ENCODE peak calls at places on chromosomes 13 and 19, in four cellular contexts. O, D, C and A are unnamed samples.

GRCh38 chr13:42865703-42866102 is 84.3 kb downstream of the FAM216B start:
- DNase-seq in O (no peak), D (no peak), C (no peak), A (no peak)

GRCh38 chr13:91375119-91375729 is 23.2 kb upstream of the GPC5 start:
- DNase-seq in O (peak), D (no peak), C (no peak), A (no peak)

GRCh38 chr13:72973234-72973633 is 85.6 kb upstream of the KLF5 start:
- DNase-seq in O (no peak), D (no peak), C (no peak), A (no peak)

GRCh38 chr19:51480590-51480989 is 2.3 kb downstream of the CEACAM18 start:
- DNase-seq in O (no peak), D (no peak), C (no peak), A (no peak)

GRCh38 chr19:49772850-49773432 is 6.1 kb downstream of the AP2A1 start:
- DNase-seq in O (peak), D (no peak), C (no peak), A (no peak)

GRCh38 chr19:18044825-18045304 is 36.9 kb downstream of the ARRDC2 start:
- DNase-seq in O (peak), D (peak), C (peak), A (peak)

GRCh38 chr19:9566729-9567128 is 17.6 kb downstream of the ZNF121 start:
- DNase-seq in O (no peak), D (no peak), C (no peak), A (no peak)

GRCh38 chr19:7925171-7925837 is 631 bp downstream of the CTXN1 start:
- DNase-seq in O (peak), D (peak), C (no peak), A (no peak)

GRCh38 chr19:4597975-4598671 is 38.6 kb upstream of the SEMA6B start:
- DNase-seq in O (peak), D (no peak), C (no peak), A (no peak)

GRCh38 chr13:106401081-106401480 is 134.4 kb downstream of the EFNB2 start:
- DNase-seq in O (no peak), D (no peak), C (no peak), A (no peak)

GRCh38 chr13:73210218-73210883 is 151.5 kb downstream of the KLF5 start:
- DNase-seq in O (peak), D (no peak), C (no peak), A (no peak)

GRCh38 chr13:22198656-22199217 is 527.9 kb downstream of the FGF9 start:
- DNase-seq in O (no peak), D (no peak), C (no peak), A (no peak)

GRCh38 chr13:76812971-76813691 is 73.1 kb downstream of the KCTD12 start:
- DNase-seq in O (no peak), D (peak), C (no peak), A (no peak)

GRCh38 chr13:50404769-50405168 is 389.5 kb downstream of the KCNRG start:
- DNase-seq in O (no peak), D (no peak), C (no peak), A (no peak)

GRCh38 chr13:25874064-25874737 is 177.6 kb downstream of the SHISA2 start:
- DNase-seq in O (no peak), D (no peak), C (no peak), A (no peak)

GRCh38 chr19:11693505-11694499 is 44.9 kb downstream of the ZNF823 start:
- DNase-seq in O (peak), D (no peak), C (peak), A (no peak)

GRCh38 chr13:52158629-52159158 is 703 bp downstream of the NEK3 start:
- DNase-seq in O (peak), D (peak), C (no peak), A (no peak)

GRCh38 chr13:113916330-113916815 is 52.5 kb upstream of the GAS6 start:
- DNase-seq in O (peak), D (no peak), C (peak), A (no peak)

GRCh38 chr19:13902993-13903555 is 2.8 kb downstream of the BRME1 start:
- DNase-seq in O (no peak), D (no peak), C (no peak), A (no peak)

GRCh38 chr19:14871619-14872230 is 14.2 kb downstream of the OR7A17 start:
- DNase-seq in O (peak), D (no peak), C (no peak), A (no peak)

GRCh38 chr19:17235618-17236413 is 9.8 kb downstream of the OCEL1 start:
- DNase-seq in O (peak), D (peak), C (peak), A (no peak)

GRCh38 chr19:17755977-17756670 is 4.8 kb downstream of the FCHO1 start:
- DNase-seq in O (peak), D (no peak), C (no peak), A (no peak)

GRCh38 chr19:31570718-31571117 is 221.5 kb upstream of the TSHZ3 start:
- DNase-seq in O (no peak), D (no peak), C (no peak), A (no peak)

GRCh38 chr13:71759506-71760225 is 107.3 kb downstream of the DACH1 start:
- DNase-seq in O (no peak), D (no peak), C (no peak), A (no peak)

GRCh38 chr13:30371649-30372265 is 50.5 kb upstream of the UBE2L5 start:
- DNase-seq in O (peak), D (no peak), C (peak), A (no peak)

GRCh38 chr19:23991170-23991569 is 76.5 kb downstream of the ZNF726 start:
- DNase-seq in O (peak), D (no peak), C (no peak), A (peak)

GRCh38 chr13:100633461-100633860 is 41.1 kb downstream of the TMTC4 start:
- DNase-seq in O (peak), D (no peak), C (peak), A (peak)

GRCh38 chr19:33456076-33456844 is 65.3 kb downstream of the PEPD start:
- DNase-seq in O (no peak), D (no peak), C (no peak), A (no peak)

DNA sequence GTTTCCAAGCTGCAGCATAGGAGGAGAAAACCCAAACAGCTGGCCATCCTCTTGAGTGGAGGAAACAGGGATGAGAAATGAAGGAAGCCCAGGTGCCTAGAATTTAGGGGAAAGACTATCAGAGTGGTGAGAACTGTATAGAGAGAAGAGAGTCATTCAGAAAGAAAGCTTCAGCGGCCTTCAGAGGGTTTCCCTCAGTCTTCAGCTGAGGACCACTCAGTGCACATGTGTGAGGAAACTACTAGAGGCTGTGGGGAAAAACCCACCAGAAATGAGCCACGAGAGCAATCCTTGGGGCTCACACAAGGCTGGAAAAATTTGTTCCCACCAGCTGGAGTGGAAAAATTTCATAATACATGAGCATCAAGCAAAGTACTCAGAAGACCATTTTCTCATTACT is 35.2 kb upstream of the CPB2 start:
- DNase-seq in O (no peak), D (no peak), C (no peak), A (no peak)
- TF ChIP-seq CTCF in O (no peak), D (no peak), C (no peak), A (no peak)

DNA sequence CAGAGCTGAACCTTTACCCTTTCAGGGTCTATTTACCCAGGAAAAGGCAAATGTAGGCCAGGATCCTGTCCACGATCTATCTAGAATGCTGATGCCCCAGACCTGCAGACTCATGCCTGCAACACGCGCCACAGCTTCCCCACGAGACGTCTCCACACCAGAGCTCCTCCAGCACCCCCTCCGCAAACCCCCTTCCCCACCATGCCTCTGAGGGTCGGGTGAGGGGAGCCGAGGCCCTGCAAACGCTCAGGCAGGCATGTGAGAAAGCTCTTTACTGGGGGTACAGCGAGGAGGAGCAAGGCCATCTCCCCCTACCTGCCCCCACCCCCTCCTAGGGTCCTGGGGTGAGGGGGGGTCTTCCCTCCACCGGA is 8.9 kb downstream of the DYRK1B start:
- DNase-seq in O (no peak), D (no peak), C (no peak), A (no peak)
- H3K4me3 ChIP-seq in O (no peak), D (peak), C (no peak), A (no peak)

DNA sequence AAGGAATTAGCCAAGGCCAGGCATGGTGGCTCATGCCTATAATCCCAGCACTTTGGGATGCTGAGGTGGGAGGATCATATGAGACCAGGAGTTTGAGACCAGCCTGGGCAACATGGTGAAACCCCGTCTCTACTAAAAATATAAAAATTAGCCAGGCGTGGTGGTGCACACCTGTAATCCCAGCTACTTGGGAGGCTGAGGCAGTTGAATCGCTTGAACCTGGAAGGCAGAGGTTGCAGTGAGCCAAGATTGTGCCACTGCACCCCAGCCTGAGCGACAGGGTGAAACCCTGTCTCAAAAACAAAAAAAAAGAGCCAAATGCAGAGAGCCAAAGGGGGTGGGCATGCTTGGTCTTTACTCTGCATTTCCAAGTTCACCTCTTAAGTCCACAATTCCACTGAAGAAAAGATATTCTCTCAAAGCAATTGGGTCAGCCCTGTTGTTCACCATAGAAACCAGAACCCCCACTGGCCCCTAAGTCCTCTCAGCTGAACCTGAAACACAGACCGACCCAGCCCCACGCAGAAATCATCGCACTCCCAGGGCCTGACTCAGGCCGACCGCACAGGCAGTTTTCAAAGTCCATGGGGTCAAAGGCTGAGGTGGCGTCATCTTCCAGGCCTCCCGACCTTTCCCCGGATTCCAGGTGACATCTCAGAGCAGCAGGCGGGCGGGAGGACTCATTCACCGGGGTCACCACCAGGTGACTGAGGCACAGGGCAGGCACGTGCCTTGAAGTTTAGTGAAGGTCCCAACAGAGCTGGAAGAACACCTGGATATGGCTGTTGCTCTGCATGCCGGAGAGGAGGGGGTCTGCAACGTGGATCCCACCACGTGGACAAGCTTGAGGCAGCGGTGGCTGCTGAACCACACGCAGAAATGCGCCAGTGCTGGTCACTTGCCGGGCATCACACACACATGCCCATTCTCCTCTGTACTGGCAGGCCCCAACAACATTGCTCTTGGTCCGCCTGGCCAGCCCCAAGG is 33.1 kb downstream of the SLC25A42 start:
- DNase-seq in O (no peak), D (no peak), C (no peak), A (no peak)
- TF ChIP-seq CTCF in O (no peak), D (no peak), C (no peak), A (no peak)

GRCh38 chr13:48151343-48151742 is 56.4 kb upstream of the MED4 start:
- DNase-seq in O (no peak), D (no peak), C (no peak), A (no peak)
- H3K4me3 ChIP-seq in O (no peak), D (no peak), C (no peak), A (no peak)

DNA sequence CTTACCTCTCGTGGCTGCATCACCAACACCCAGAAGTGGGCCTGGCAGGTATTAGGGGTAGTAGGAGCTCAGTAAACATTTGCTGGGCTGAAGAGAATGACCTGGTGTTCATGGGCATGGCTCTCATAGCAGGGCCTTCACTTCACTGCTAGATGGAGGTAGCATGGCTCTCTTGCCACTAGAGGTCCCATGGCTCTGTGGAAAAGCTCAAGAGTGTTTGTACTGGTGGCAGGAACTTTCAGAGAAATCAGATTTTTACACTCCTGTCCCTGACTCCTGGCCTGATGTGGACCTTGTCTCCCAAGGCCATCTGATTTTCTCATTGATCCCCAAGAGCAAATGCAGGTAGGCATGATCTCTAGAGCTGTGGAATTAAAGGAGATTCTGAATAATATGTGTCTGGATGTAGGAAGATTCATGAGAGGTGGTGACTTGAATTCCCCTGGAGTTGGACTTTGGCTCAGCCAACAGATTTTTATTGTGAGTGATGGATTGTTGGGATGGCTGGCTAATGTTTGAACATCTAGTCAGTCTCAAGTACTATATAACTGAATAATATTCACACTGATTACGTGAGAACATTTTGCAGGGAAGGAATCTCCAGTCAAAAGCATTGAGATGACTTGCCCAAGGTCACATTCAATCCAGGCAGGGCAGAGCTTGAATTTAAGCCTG is 5.8 kb downstream of the ZNF574 start:
- DNase-seq in O (peak), D (no peak), C (no peak), A (no peak)
- TF ChIP-seq CTCF in O (peak), D (peak), C (peak), A (peak)

GRCh38 chr13:82688400-82688999 is 1193.8 kb downstream of the SLITRK1 start:
- DNase-seq in O (no peak), D (no peak), C (no peak), A (no peak)
- H3K4me3 ChIP-seq in O (peak), D (peak), C (peak), A (no peak)

DNA sequence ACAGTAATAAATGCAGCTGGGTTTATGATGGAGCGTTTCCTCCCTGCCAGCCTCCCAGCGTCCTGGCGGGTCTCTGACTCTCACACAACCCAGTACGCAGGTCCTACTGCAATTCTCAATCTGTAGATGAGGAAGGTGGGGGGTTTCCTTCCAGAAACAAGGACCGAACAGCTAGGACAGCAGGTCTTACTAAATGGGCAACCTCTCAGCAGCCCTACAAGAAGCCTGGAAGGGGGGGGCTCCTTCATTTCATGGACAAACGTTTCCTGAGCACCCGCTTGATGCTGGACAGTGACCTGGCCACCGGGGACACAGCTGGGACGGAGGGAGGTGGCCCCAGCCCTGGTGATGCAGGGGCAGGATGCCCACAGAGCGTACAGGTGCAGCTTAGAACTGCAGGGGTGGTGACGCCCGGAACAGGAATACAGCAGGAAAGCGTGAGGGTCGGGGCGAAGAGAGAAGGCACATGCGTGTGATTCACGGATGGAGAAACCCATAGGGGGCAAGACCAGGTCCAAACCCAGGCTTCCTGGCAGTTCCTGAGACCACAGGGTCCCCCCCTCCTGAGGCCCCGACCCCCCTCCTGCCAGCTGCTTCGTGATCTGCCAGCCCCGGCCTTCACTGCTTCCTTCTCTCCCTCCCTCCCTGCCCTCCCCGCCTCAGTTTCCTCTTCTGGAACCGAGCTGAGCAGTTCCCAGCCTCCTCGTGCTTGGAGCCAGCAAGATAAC is 732 bp upstream of the C2CD4C start:
- DNase-seq in O (no peak), D (no peak), C (no peak), A (no peak)
- TF ChIP-seq CTCF in O (no peak), D (no peak), C (no peak), A (no peak)

GRCh38 chr13:112054616-112055015 is 12.3 kb upstream of the SOX1 start:
- DNase-seq in O (no peak), D (no peak), C (no peak), A (no peak)

GRCh38 chr13:112055032-112055416 is 11.9 kb upstream of the SOX1 start:
- DNase-seq in O (no peak), D (no peak), C (no peak), A (no peak)

GRCh38 chr13:112052213-112052612 is 14.7 kb upstream of the SOX1 start:
- DNase-seq in O (no peak), D (no peak), C (no peak), A (no peak)

GRCh38 chr13:112053744-112054615 is 13.0 kb upstream of the SOX1 start:
- DNase-seq in O (no peak), D (no peak), C (no peak), A (no peak)

GRCh38 chr13:112053167-112053743 is 13.7 kb upstream of the SOX1 start:
- DNase-seq in O (no peak), D (no peak), C (no peak), A (no peak)
- H3K4me3 ChIP-seq in O (no peak), D (no peak), C (no peak), A (no peak)